ENCODE peak calls at places on chromosomes 11 and 22, in five cellular contexts. W is SK-N-SH, C is HCT116, M is GM12878, Y is K562. Z is an unnamed sample.

GRCh38 chr11:86676533-86677154 is 4.2 kb upstream of the ME3 start:
- DNase-seq in W (peak; percentile 22), C (peak; percentile 33), M (no peak), Y (peak; percentile 60), Z (peak; percentile 18)

GRCh38 chr11:113991718-113992458 is 17.0 kb downstream of the HTR3A start:
- DNase-seq in W (peak; percentile 73), C (no peak), M (no peak), Y (no peak), Z (no peak)

GRCh38 chr22:28917747-28918543 is 34.6 kb downstream of the ZNRF3 start:
- DNase-seq in W (peak; percentile 48), C (peak; percentile 74), M (no peak), Y (no peak), Z (peak; percentile 86)

GRCh38 chr11:116680349-116681125 is 92.2 kb downstream of the BUD13 start:
- DNase-seq in W (no peak), C (no peak), M (no peak), Y (no peak), Z (no peak)

GRCh38 chr11:84648413-84648812 is 978.7 kb downstream of the DLG2 start:
- DNase-seq in W (no peak), C (no peak), M (no peak), Y (no peak), Z (no peak)

GRCh38 chr11:96199563-96200025 is 143.4 kb downstream of the MAML2 start:
- DNase-seq in W (no peak), C (no peak), M (no peak), Y (no peak), Z (no peak)

GRCh38 chr22:31346733-31347250 is 646 bp upstream of the PATZ1 start:
- DNase-seq in W (peak; percentile 83), C (no peak), M (no peak), Y (peak; percentile 12), Z (peak; percentile 68)

GRCh38 chr11:72119188-72119587 is 6.7 kb upstream of the ANAPC15 start:
- DNase-seq in W (no peak), C (no peak), M (no peak), Y (no peak), Z (no peak)

GRCh38 chr11:30281476-30282288 is 41.2 kb upstream of the ARL14EP start:
- DNase-seq in W (no peak), C (no peak), M (no peak), Y (no peak), Z (no peak)

GRCh38 chr11:11036185-11037161 is 178.6 kb upstream of the ZBED5 start:
- DNase-seq in W (peak; percentile 55), C (peak; percentile 64), M (no peak), Y (peak; percentile 69), Z (peak; percentile 64)

GRCh38 chr11:71101606-71102005 is 150.8 kb downstream of the SHANK2 start:
- DNase-seq in W (no peak), C (no peak), M (no peak), Y (no peak), Z (no peak)
- TF ChIP-seq ZBTB33 in W (no peak), C (no peak), M (no peak), Y (no peak), Z (no peak)

GRCh38 chr22:43288807-43289417 is 54.3 kb downstream of the SCUBE1 start:
- DNase-seq in W (no peak), C (no peak), M (no peak), Y (no peak), Z (no peak)

GRCh38 chr22:43289551-43289963 is 53.6 kb downstream of the SCUBE1 start:
- DNase-seq in W (no peak), C (no peak), M (no peak), Y (no peak), Z (no peak)

GRCh38 chr22:43288378-43288777 is 54.8 kb downstream of the SCUBE1 start:
- DNase-seq in W (no peak), C (no peak), M (no peak), Y (no peak), Z (no peak)

GRCh38 chr22:43291381-43291780 is 51.8 kb downstream of the SCUBE1 start:
- DNase-seq in W (no peak), C (no peak), M (no peak), Y (no peak), Z (no peak)

GRCh38 chr22:43289976-43290663 is 53.1 kb downstream of the SCUBE1 start:
- DNase-seq in W (peak; percentile 54), C (no peak), M (no peak), Y (no peak), Z (no peak)
- TF ChIP-seq ZBTB33 in W (no peak), C (no peak), M (no peak), Y (no peak), Z (no peak)

DNA sequence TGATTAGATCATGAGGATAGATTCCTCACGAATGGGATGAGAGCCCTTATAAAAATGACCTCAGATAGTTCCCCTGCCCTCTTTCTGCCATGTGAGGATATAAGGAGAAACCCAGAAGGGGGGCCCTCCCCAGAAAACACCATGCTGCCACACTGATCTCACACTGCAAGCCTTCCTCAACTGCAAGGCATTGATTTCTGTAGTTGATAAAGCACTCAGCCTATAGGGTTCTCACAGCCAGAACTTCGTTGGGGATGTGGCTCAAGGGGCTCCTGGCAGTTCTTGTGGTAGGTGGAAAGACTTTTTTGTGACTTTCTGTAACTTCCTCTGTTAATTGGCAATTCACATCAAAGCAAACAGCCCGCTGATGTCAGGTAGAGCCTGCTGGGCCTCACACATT is 108.9 kb downstream of the CD44 start:
- DNase-seq in W (no peak), C (no peak), M (no peak), Y (no peak), Z (no peak)
- TF ChIP-seq ZBTB33 in W (no peak), C (no peak), M (no peak), Y (no peak), Z (no peak)

GRCh38 chr22:46039531-46039930 is 62.6 kb upstream of the WNT7B start:
- DNase-seq in W (no peak), C (no peak), M (no peak), Y (no peak), Z (no peak)

GRCh38 chr22:46038516-46039430 is 61.8 kb upstream of the WNT7B start:
- DNase-seq in W (no peak), C (no peak), M (no peak), Y (no peak), Z (no peak)

GRCh38 chr22:46041642-46042041 is 64.7 kb upstream of the WNT7B start:
- DNase-seq in W (no peak), C (no peak), M (no peak), Y (no peak), Z (no peak)

GRCh38 chr22:46042786-46043185 is 65.8 kb upstream of the WNT7B start:
- DNase-seq in W (no peak), C (no peak), M (no peak), Y (no peak), Z (no peak)

DNA sequence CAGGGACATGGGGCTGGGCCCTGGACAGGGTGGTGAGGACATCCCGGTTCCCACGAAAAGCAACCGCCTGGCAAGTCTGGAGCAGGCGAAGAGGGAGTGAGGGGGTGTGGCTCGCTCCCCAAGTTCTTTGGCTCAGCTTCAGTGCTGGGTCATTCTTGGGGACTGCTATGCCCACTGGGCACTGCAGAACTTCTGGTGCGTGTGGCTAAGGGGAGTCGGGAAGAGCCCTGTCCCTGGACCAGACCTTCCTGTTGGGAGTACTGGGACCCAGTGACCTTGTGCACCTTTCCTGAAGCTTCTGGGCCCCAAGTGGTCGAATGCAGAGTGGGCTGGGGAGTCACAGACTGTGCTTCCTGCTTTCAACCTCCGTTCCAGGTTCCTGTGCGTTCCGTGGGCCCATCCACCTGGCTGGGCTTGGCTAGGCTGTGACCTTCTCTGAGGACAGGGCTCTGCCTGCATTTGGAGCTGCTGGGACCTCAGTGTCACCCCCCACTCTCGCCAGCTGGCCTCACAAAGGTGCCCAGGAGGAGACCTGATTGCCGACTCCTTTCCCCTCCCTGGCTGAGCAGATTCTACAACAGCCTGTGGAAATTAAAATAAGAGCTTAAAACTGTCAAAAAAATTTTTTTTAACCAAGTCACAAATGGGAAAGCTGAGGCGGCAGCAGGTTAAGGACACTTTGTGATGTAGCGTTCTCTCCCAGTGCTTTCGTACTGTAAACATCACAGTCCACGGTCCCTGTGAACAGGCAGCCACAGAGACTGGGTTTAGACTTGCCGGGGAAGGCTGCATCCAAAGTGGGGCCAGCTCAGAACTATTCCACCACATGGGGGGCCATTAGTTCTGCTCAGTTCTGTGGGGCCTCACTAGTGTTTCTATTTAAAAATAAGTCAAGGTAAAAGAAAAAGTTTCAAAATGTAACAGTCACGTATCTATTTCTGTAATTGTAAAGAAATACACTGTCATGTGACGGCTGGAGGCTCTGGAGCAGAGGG is 63.8 kb upstream of the WNT7B start:
- DNase-seq in W (no peak), C (no peak), M (no peak), Y (no peak), Z (no peak)
- TF ChIP-seq ZBTB33 in W (no peak), C (no peak), M (no peak), Y (no peak), Z (no peak)

GRCh38 chr11:70670684-70671034 is 272.3 kb downstream of the CTTN start:
- DNase-seq in W (no peak), C (no peak), M (no peak), Y (no peak), Z (no peak)
- TF ChIP-seq ZBTB33 in W (no peak), C (no peak), M (no peak), Y (no peak), Z (no peak)

DNA sequence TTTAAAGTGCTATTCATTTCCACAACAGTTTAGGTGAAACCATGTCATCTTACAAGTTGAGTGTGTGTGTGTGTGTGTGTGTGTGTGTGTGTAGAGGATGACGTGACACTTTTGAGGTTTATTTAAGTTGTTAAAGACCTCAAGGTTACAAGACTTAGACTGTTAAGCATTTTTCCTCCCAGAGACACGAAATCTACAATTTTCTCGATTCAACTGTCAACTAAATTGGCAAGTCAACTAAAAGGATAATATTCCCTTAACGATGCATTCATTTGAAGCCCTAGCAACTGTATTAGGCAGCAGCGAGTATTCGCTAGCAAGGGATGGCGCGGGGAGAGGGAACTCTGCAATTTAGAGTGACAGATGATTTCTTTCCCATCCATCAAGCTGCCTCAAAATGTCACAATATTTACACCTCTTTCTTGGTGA is 17.6 kb upstream of the BDNF start:
- DNase-seq in W (no peak), C (no peak), M (no peak), Y (no peak), Z (no peak)
- TF ChIP-seq ZBTB33 in W (no peak), C (no peak), M (no peak), Y (no peak), Z (no peak)

GRCh38 chr11:2779499-2779980 is 79.7 kb upstream of the KCNQ1OT1 start:
- DNase-seq in W (peak; percentile 87), C (no peak), M (no peak), Y (peak; percentile 73), Z (no peak)
- TF ChIP-seq ZBTB33 in W (no peak), C (no peak), M (no peak), Y (no peak), Z (no peak)

Z was measured in HepG2.